ENCODE peak calls at places on chromosomes 16 and 17, in nine cellular contexts. One of them, this sample, is unnamed.

GRCh38 chr17:66304304-66305174 is 2.1 kb downstream of the PRKCA start:
- DNase-seq in stimulated activated CD8-positive, alpha-beta memory T cell treated with anti-CD3 and anti-CD28 coated beads, Interleukin-15, amount 100 ng/mL, for 48 hours: no peak
- DNase-seq in head of caudate nucleus: no peak
- DNase-seq in fibroblast of mammary gland: no peak
- DNase-seq in H7: peak; percentile 80
- DNase-seq in stimulated activated CD4-positive, alpha-beta T cell treated with anti-CD3 and anti-CD28 coated beads, Interleukin-1b, Interleukin-23, amount 100 ng/mL, for 24 hours: no peak
- DNase-seq in Caki2: peak; percentile 65
- DNase-seq in body of pancreas: no peak
- DNase-seq in progenitor cell of endocrine pancreas: no peak
- DNase-seq in this sample: peak; percentile 58

GRCh38 chr17:46780003-46780373 is 38.5 kb downstream of the WNT3 start:
- DNase-seq in stimulated activated CD4-positive, alpha-beta T cell treated with anti-CD3 and anti-CD28 coated beads, Interleukin-1b, Interleukin-23, amount 100 ng/mL, for 24 hours: no peak
- DNase-seq in stimulated activated CD8-positive, alpha-beta memory T cell treated with anti-CD3 and anti-CD28 coated beads, Interleukin-15, amount 100 ng/mL, for 48 hours: no peak
- DNase-seq in fibroblast of mammary gland: no peak
- DNase-seq in progenitor cell of endocrine pancreas: no peak
- DNase-seq in H7: peak; percentile 28
- DNase-seq in body of pancreas: no peak
- DNase-seq in head of caudate nucleus: no peak
- DNase-seq in Caki2: no peak
- DNase-seq in this sample: no peak

GRCh38 chr17:81123052-81124048 is 42.0 kb upstream of the PVALEF start:
- DNase-seq in head of caudate nucleus: no peak
- DNase-seq in stimulated activated CD4-positive, alpha-beta T cell treated with anti-CD3 and anti-CD28 coated beads, Interleukin-1b, Interleukin-23, amount 100 ng/mL, for 24 hours: no peak
- DNase-seq in H7: no peak
- DNase-seq in body of pancreas: no peak
- DNase-seq in Caki2: no peak
- DNase-seq in fibroblast of mammary gland: no peak
- DNase-seq in progenitor cell of endocrine pancreas: no peak
- DNase-seq in stimulated activated CD8-positive, alpha-beta memory T cell treated with anti-CD3 and anti-CD28 coated beads, Interleukin-15, amount 100 ng/mL, for 48 hours: no peak
- DNase-seq in this sample: no peak

GRCh38 chr16:69311533-69312388 is 611 bp downstream of the VPS4A start:
- DNase-seq in head of caudate nucleus: no peak
- DNase-seq in H7: peak; percentile 88
- DNase-seq in stimulated activated CD8-positive, alpha-beta memory T cell treated with anti-CD3 and anti-CD28 coated beads, Interleukin-15, amount 100 ng/mL, for 48 hours: peak; percentile 36
- DNase-seq in progenitor cell of endocrine pancreas: peak; percentile 43
- DNase-seq in fibroblast of mammary gland: no peak
- DNase-seq in body of pancreas: peak; percentile 52
- DNase-seq in stimulated activated CD4-positive, alpha-beta T cell treated with anti-CD3 and anti-CD28 coated beads, Interleukin-1b, Interleukin-23, amount 100 ng/mL, for 24 hours: no peak
- DNase-seq in Caki2: no peak
- DNase-seq in this sample: peak; percentile 30

GRCh38 chr16:27579086-27579980 is 29.4 kb downstream of the KATNIP start:
- DNase-seq in progenitor cell of endocrine pancreas: no peak
- DNase-seq in Caki2: no peak
- DNase-seq in head of caudate nucleus: no peak
- DNase-seq in body of pancreas: no peak
- DNase-seq in stimulated activated CD4-positive, alpha-beta T cell treated with anti-CD3 and anti-CD28 coated beads, Interleukin-1b, Interleukin-23, amount 100 ng/mL, for 24 hours: no peak
- DNase-seq in stimulated activated CD8-positive, alpha-beta memory T cell treated with anti-CD3 and anti-CD28 coated beads, Interleukin-15, amount 100 ng/mL, for 48 hours: no peak
- DNase-seq in fibroblast of mammary gland: peak; percentile 25
- DNase-seq in H7: no peak
- DNase-seq in this sample: no peak

GRCh38 chr17:73278465-73279453 is 17.1 kb upstream of the CPSF4L start:
- DNase-seq in fibroblast of mammary gland: no peak
- DNase-seq in stimulated activated CD8-positive, alpha-beta memory T cell treated with anti-CD3 and anti-CD28 coated beads, Interleukin-15, amount 100 ng/mL, for 48 hours: no peak
- DNase-seq in body of pancreas: peak; percentile 49
- DNase-seq in Caki2: no peak
- DNase-seq in stimulated activated CD4-positive, alpha-beta T cell treated with anti-CD3 and anti-CD28 coated beads, Interleukin-1b, Interleukin-23, amount 100 ng/mL, for 24 hours: no peak
- DNase-seq in H7: peak; percentile 52
- DNase-seq in head of caudate nucleus: no peak
- DNase-seq in progenitor cell of endocrine pancreas: no peak
- DNase-seq in this sample: no peak

GRCh38 chr17:80469667-80470066 is 6.7 kb downstream of the NPTX1 start:
- DNase-seq in Caki2: no peak
- DNase-seq in H7: no peak
- DNase-seq in stimulated activated CD4-positive, alpha-beta T cell treated with anti-CD3 and anti-CD28 coated beads, Interleukin-1b, Interleukin-23, amount 100 ng/mL, for 24 hours: no peak
- DNase-seq in head of caudate nucleus: no peak
- DNase-seq in fibroblast of mammary gland: no peak
- DNase-seq in stimulated activated CD8-positive, alpha-beta memory T cell treated with anti-CD3 and anti-CD28 coated beads, Interleukin-15, amount 100 ng/mL, for 48 hours: no peak
- DNase-seq in progenitor cell of endocrine pancreas: no peak
- DNase-seq in body of pancreas: no peak
- DNase-seq in this sample: no peak

GRCh38 chr17:30503558-30503957 is 26.4 kb downstream of the GOSR1 start:
- DNase-seq in progenitor cell of endocrine pancreas: no peak
- DNase-seq in stimulated activated CD4-positive, alpha-beta T cell treated with anti-CD3 and anti-CD28 coated beads, Interleukin-1b, Interleukin-23, amount 100 ng/mL, for 24 hours: no peak
- DNase-seq in head of caudate nucleus: no peak
- DNase-seq in stimulated activated CD8-positive, alpha-beta memory T cell treated with anti-CD3 and anti-CD28 coated beads, Interleukin-15, amount 100 ng/mL, for 48 hours: no peak
- DNase-seq in H7: no peak
- DNase-seq in Caki2: no peak
- DNase-seq in body of pancreas: no peak
- DNase-seq in fibroblast of mammary gland: no peak
- DNase-seq in this sample: no peak

GRCh38 chr17:74532115-74532514 is 840 bp upstream of the CD300LB start:
- DNase-seq in stimulated activated CD8-positive, alpha-beta memory T cell treated with anti-CD3 and anti-CD28 coated beads, Interleukin-15, amount 100 ng/mL, for 48 hours: no peak
- DNase-seq in stimulated activated CD4-positive, alpha-beta T cell treated with anti-CD3 and anti-CD28 coated beads, Interleukin-1b, Interleukin-23, amount 100 ng/mL, for 24 hours: no peak
- DNase-seq in progenitor cell of endocrine pancreas: no peak
- DNase-seq in head of caudate nucleus: peak; percentile 44
- DNase-seq in fibroblast of mammary gland: no peak
- DNase-seq in Caki2: peak; percentile 75
- DNase-seq in H7: peak; percentile 69
- DNase-seq in body of pancreas: peak; percentile 8
- DNase-seq in this sample: peak; percentile 29